ENCODE peak calls at places on chromosomes 2 and 18, in ten cellular contexts. U is spleen; J is activated T-helper 9 cell treated with anti-CD3 and anti-CD28 coated beads, Interleukin-2, amount 50 U/mL, for 16 hours; V is GM18507; G is cardiac muscle cell; R is brain microvascular endothelial cell; L is MCF 10A; E is WTC11; W is iris pigment epithelial cell; I is stimulated activated naive B cell treated with anti-CD40 and anti-IgM and Interleukin-4, amounts not matched to agents 10 μg/mL and 1 μg/mL and 100 μg/mL, for 72 hours. F is an unnamed sample.

GRCh38 chr2:157822993-157823392 is 53.1 kb downstream of the ACVR1 start:
- DNase-seq in U (no peak), J (no peak), V (no peak), G (no peak), R (no peak), L (no peak), E (no peak), W (peak; percentile 72), I (no peak), F (no peak)

GRCh38 chr18:48639772-48640432 is 101.1 kb downstream of the CTIF start:
- DNase-seq in U (no peak), J (no peak), V (no peak), G (no peak), R (no peak), L (peak; percentile 13), E (peak; percentile 52), W (no peak), I (no peak), F (no peak)

GRCh38 chr2:240686460-240686859 is 3.8 kb upstream of the AQP12B start:
- DNase-seq in U (no peak), J (no peak), V (no peak), G (no peak), R (no peak), L (no peak), E (no peak), W (no peak), I (no peak), F (no peak)

GRCh38 chr2:42967959-42968674 is 175.7 kb upstream of the HAAO start:
- DNase-seq in U (peak; percentile 74), J (no peak), V (no peak), G (no peak), R (peak; percentile 73), L (no peak), E (no peak), W (peak; percentile 90), I (no peak), F (peak; percentile 68)

GRCh38 chr2:85595378-85596232 is at the start of gene RNF181:
- DNase-seq in U (peak; percentile 97), J (peak; percentile 82), V (peak; percentile 93), G (peak; percentile 99), R (peak; percentile 99), L (peak; percentile 99), E (peak; percentile 91), W (peak; percentile 99), I (peak; percentile 92), F (peak; percentile 99)

GRCh38 chr2:221124542-221125235 is 447.4 kb downstream of the EPHA4 start:
- DNase-seq in U (no peak), J (no peak), V (no peak), G (no peak), R (no peak), L (peak; percentile 95), E (peak; percentile 52), W (no peak), I (no peak), F (no peak)

GRCh38 chr18:47817017-47817911 is 113.2 kb downstream of the SMAD2 start:
- DNase-seq in U (no peak), J (no peak), V (no peak), G (no peak), R (no peak), L (no peak), E (no peak), W (peak; percentile 15), I (no peak), F (no peak)

GRCh38 chr2:207219716-207220414 is 54.1 kb upstream of the KLF7 start:
- DNase-seq in U (no peak), J (no peak), V (no peak), G (no peak), R (peak; percentile 91), L (peak; percentile 68), E (no peak), W (peak; percentile 77), I (no peak), F (no peak)

GRCh38 chr2:192159215-192159614 is 35.5 kb downstream of the TMEFF2 start:
- DNase-seq in U (no peak), J (no peak), V (no peak), G (no peak), R (no peak), L (no peak), E (no peak), W (no peak), I (no peak), F (no peak)

GRCh38 chr2:317501-318424 is 29.9 kb upstream of the ALKAL2 start:
- DNase-seq in U (no peak), J (peak; percentile 13), V (no peak), G (no peak), R (peak; percentile 55), L (no peak), E (no peak), W (peak; percentile 8), I (no peak), F (no peak)

GRCh38 chr2:241595600-241596140 is 37.1 kb downstream of the BOK start:
- DNase-seq in U (peak; percentile 59), J (no peak), V (no peak), G (peak; percentile 24), R (no peak), L (peak; percentile 30), E (peak; percentile 50), W (no peak), I (no peak), F (no peak)

GRCh38 chr2:240800241-240800640 is 19.8 kb downstream of the KIF1A start:
- DNase-seq in U (peak; percentile 51), J (no peak), V (no peak), G (no peak), R (no peak), L (no peak), E (no peak), W (peak; percentile 12), I (no peak), F (peak; percentile 39)

GRCh38 chr2:214601852-214602251 is 191.0 kb downstream of the VWC2L start:
- DNase-seq in U (no peak), J (no peak), V (no peak), G (no peak), R (no peak), L (no peak), E (no peak), W (no peak), I (no peak), F (no peak)

GRCh38 chr2:231413921-231414476 is 18.5 kb downstream of the B3GNT7 start:
- DNase-seq in U (no peak), J (no peak), V (no peak), G (no peak), R (no peak), L (no peak), E (no peak), W (no peak), I (no peak), F (no peak)

GRCh38 chr2:177758591-177759371 is 313.8 kb downstream of the PDE11A start:
- DNase-seq in U (no peak), J (no peak), V (no peak), G (peak; percentile 76), R (peak; percentile 32), L (peak; percentile 43), E (peak; percentile 42), W (peak; percentile 47), I (no peak), F (peak; percentile 59)

F was measured in testis.